ENCODE peak calls at places on chromosomes 11 and 22, in four cellular contexts. I is breast epithelium, G is OCI-LY7, P is hepatocyte. E is an unnamed sample. For H3K9me3, the result is how much of the 10 kb centered on the place peaks cover.

GRCh38 chr11:130201026-130201425 is 41.4 kb downstream of the ST14 start:
- DNase-seq in I (no peak), G (no peak), P (no peak), E (no peak)

GRCh38 chr11:10930224-10930960 is 72.5 kb upstream of the ZBED5 start:
- DNase-seq in I (no peak), G (no peak), P (no peak), E (peak)

GRCh38 chr11:73961321-73961720 is 10.5 kb downstream of the DNAJB13 start:
- DNase-seq in I (peak), G (no peak), P (no peak), E (no peak)

GRCh38 chr11:127962416-127962815 is 624.9 kb downstream of the ETS1 start:
- DNase-seq in I (no peak), G (no peak), P (no peak), E (no peak)

GRCh38 chr11:109034341-109034696 is 369.4 kb downstream of the DDX10 start:
- DNase-seq in I (no peak), G (no peak), P (no peak), E (no peak)

GRCh38 chr11:12968836-12969235 is 40.3 kb upstream of the RASSF10 start:
- DNase-seq in I (no peak), G (no peak), P (no peak), E (no peak)

GRCh38 chr22:20524004-20524481 is 16.6 kb downstream of the MED15 start:
- DNase-seq in I (no peak), G (peak), P (no peak), E (no peak)

GRCh38 chr11:129119036-129119435 is 73.1 kb downstream of the ARHGAP32 start:
- DNase-seq in I (no peak), G (no peak), P (no peak), E (no peak)

GRCh38 chr11:2886191-2886894 is 768 bp upstream of the CDKN1C start:
- DNase-seq in I (no peak), G (peak), P (peak), E (peak)

GRCh38 chr11:96178014-96178745 is 164.8 kb downstream of the MAML2 start:
- DNase-seq in I (no peak), G (no peak), P (no peak), E (no peak)

DNA sequence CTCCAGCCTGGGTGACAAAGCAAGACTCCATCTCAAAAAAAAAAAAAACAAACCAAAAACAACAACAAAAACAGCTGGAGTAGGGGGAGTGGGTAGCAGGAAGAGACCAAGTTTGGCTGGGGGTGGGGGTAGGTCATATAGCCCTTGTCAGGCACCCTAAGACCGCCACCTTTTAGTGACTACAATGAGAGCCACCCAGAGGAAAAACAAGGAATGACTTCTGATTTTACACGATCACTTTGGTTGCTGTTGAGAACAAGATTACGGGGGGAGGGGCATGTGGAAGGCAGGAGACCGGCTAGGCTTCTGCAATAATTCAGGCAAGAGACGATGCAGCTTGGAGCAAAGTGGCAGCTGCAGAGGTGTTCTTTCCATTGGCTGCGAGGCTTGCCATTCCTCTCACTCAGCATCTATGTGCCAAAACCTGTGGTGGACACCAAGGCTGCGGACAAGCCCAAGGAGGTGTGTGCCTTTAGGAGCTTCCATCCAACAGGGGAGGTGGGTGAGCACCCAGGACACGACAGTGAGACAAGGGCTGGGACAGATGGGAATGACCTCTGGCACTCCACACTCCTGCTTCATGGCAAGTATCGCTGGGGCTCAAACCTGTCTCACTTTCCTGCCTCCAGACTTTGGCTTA is 1.7 kb downstream of the RPS19BP1 start:
- DNase-seq in I (no peak), G (peak), P (peak), E (no peak)
- TF ChIP-seq CTCF in I (no peak), G (peak), P (peak), E (no peak)

GRCh38 chr11:70567680-70568503 is 169.6 kb downstream of the CTTN start:
- DNase-seq in I (no peak), G (no peak), P (peak), E (no peak)

GRCh38 chr11:70569173-70569890 is 171.0 kb downstream of the CTTN start:
- DNase-seq in I (no peak), G (no peak), P (no peak), E (no peak)

GRCh38 chr11:70569996-70570692 is 171.8 kb downstream of the CTTN start:
- DNase-seq in I (no peak), G (no peak), P (no peak), E (no peak)

GRCh38 chr11:70566768-70567530 is 168.6 kb downstream of the CTTN start:
- DNase-seq in I (no peak), G (no peak), P (no peak), E (no peak)

GRCh38 chr11:70568504-70569172 is 170.3 kb downstream of the CTTN start:
- DNase-seq in I (peak), G (no peak), P (peak), E (peak)
- H3K4me3 ChIP-seq in I (peak), G (no peak), P (peak), E (peak)

GRCh38 chr11:114679505-114679904 is 1.2 kb downstream of the NXPE2 start:
- DNase-seq in I (no peak), G (no peak), P (no peak), E (no peak)

GRCh38 chr11:114668109-114668508 is 10.2 kb upstream of the NXPE2 start:
- DNase-seq in I (no peak), G (no peak), P (no peak), E (no peak)

GRCh38 chr11:114678125-114679036 is at the start of gene NXPE2:
- DNase-seq in I (no peak), G (no peak), P (peak), E (no peak)

DNA sequence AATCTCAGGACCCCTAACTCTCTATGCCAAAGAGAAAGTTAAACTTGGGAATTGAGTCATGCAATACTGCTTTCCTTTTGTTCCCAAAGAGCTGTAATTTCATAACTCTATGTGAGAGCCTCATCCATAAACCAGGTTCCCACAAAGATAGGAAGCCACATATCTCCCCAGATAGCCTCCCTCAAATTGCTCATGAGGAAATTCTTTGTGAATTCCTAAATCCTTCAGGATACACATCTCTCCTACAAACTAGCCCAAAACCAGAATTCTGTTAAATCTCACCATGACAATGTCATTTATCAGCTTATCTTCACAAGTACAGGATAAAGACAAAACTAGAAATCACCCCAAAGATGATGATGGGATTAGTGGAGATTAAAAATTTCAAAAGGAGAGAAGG is 4.7 kb upstream of the NXPE2 start:
- DNase-seq in I (no peak), G (no peak), P (no peak), E (no peak)
- H3K9me3 ChIP-seq in I (under half), G (under half), P (under half), E (under half)

GRCh38 chr11:77039491-77040400 is 5.5 kb downstream of the B3GNT6 start:
- DNase-seq in I (no peak), G (no peak), P (peak), E (no peak)
- TF ChIP-seq CTCF in I (no peak), G (no peak), P (peak), E (peak)

DNA sequence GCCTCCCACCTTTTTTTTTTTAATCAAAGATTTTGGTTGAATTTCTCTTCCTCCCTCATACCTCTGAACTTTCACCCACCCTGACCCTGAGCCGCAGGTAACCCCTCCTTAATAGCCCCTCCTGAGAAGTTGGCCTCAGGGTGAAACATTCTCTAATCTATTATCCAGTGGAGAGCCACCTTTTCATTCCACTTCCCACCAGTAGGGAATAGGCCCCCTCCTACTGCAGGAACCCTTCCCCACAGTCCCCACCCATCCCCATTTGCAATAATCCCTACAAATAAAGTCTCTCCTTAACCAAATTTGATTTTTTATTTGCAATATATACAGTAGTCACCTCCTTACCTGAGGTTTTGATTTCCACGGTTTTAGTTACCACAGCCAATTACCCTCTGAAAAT is 2.1 kb upstream of the SLC35F2 start:
- DNase-seq in I (no peak), G (no peak), P (no peak), E (no peak)
- H3K4me3 ChIP-seq in I (no peak), G (no peak), P (no peak), E (no peak)

GRCh38 chr22:46835288-46835687 is 72.8 kb downstream of the TBC1D22A start:
- DNase-seq in I (no peak), G (no peak), P (no peak), E (no peak)

GRCh38 chr22:46830841-46831240 is 68.4 kb downstream of the TBC1D22A start:
- DNase-seq in I (no peak), G (no peak), P (no peak), E (no peak)

GRCh38 chr22:46833228-46833627 is 70.8 kb downstream of the TBC1D22A start:
- DNase-seq in I (no peak), G (peak), P (peak), E (peak)

GRCh38 chr22:46830001-46830715 is 67.7 kb downstream of the TBC1D22A start:
- DNase-seq in I (no peak), G (no peak), P (peak), E (no peak)

GRCh38 chr22:46835693-46836092 is 73.2 kb downstream of the TBC1D22A start:
- DNase-seq in I (no peak), G (no peak), P (no peak), E (no peak)
- H3K9me3 ChIP-seq in I (under half), G (under half), P (under half), E (under half)

DNA sequence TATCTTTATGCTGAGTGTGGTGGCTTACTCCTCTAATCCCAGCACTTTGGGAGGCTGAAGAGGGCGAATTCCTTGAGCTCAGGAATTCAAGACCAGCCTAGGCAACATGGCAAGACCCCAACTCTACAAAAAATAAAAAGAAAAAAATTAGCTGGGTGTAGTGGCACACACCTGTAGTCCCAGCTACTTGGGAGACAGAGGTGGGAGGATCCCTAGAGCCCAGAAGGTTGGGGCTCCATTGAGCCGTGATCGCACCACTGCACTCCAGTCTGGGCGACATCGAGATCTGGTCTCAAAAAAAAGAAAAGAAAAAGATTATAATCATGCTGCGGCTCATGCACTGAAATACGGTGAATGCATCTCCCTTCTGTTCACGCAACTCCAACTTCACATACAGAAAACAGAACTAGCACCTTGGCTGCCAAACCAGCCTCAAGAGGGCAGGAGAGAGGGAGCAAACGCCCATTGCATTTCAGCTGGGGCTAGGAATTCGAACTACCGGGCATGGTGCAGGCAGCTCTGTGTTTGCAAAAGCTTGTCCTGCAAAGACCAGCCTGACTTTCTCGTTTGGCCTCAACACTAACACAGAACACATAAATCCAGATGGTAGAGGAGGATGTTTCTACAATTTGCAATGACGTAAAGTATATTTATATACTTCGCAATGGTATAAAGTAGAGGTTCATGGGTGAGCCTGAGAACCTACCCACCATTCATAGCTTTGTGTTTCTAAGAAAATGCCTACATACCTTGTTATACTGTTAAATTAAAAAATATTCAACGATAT is 6.3 kb upstream of the SYNGR1 start:
- DNase-seq in I (peak), G (peak), P (peak), E (no peak)
- TF ChIP-seq CTCF in I (peak), G (peak), P (peak), E (peak)

GRCh38 chr11:1522081-1522424 is 35.5 kb upstream of the MOB2 start:
- DNase-seq in I (no peak), G (no peak), P (no peak), E (no peak)

GRCh38 chr11:1523077-1523476 is 36.5 kb upstream of the MOB2 start:
- DNase-seq in I (no peak), G (no peak), P (no peak), E (no peak)

GRCh38 chr11:1520209-1520986 is 33.8 kb upstream of the MOB2 start:
- DNase-seq in I (no peak), G (no peak), P (no peak), E (no peak)

GRCh38 chr11:1520987-1521349 is 34.4 kb upstream of the MOB2 start:
- DNase-seq in I (no peak), G (peak), P (no peak), E (peak)

DNA sequence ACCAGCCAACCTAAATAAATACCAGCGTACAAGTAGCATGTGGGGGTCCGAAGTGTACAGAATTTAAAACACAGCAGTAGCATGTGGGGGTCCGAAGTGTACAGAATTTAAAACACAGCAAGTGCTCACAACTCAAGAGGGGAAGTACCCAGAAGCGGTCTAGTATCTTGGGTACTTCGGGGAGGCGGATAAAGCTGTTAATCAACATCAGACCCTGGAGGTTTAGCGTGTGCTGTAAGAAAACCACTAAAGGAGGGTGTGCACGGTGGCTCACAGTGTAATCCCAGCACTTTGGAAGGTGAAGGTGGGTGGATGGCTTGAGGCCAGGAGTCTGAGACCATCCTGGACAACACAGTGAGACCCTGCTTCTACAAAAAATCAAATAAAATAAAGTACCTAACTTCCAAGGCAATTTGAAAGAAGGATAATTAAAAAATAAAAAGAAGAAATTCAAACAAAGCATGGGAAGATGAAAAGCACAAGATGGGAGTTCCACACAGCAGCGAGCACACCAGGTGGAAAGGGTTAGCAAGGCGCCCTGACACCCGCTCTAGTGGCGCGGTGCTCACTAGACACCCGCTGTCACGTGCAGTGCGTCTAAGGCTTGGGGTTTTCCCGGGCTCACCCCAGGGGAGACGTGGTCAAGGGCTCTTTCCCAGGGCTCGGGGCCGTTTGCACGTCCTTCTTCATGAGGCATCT is 35.0 kb upstream of the MOB2 start:
- DNase-seq in I (no peak), G (peak), P (no peak), E (peak)
- H3K4me3 ChIP-seq in I (no peak), G (peak), P (no peak), E (no peak)